ENCODE peak calls at places on chromosome 5, in ten cellular contexts. One of them, this sample, is unnamed.
A peak's percentile ranks its signal among the peaks of the same experiment; 100 is the strongest.

GRCh38 chr5:180093651-180094382 is 22.3 kb upstream of the RNF130 start:
- DNase-seq in activated gamma-delta T cell treated with Interleukin-2 at 50 U/mL for 16 hours: no peak
- DNase-seq in CD4-positive, alpha-beta memory T cell: no peak
- DNase-seq in CD8-positive, alpha-beta T cell: no peak
- DNase-seq in ELR: no peak
- DNase-seq in endothelial cell: no peak
- DNase-seq in NCI-H510A: no peak
- DNase-seq in retina: no peak
- DNase-seq in ovary: no peak
- DNase-seq in glutamatergic neuron: no peak
- DNase-seq in this sample: no peak

GRCh38 chr5:176883700-176884570 is 15.2 kb downstream of the HK3 start:
- DNase-seq in glutamatergic neuron: no peak
- DNase-seq in ovary: no peak
- DNase-seq in ELR: no peak
- DNase-seq in CD4-positive, alpha-beta memory T cell: no peak
- DNase-seq in activated gamma-delta T cell treated with Interleukin-2 at 50 U/mL for 16 hours: no peak
- DNase-seq in endothelial cell: no peak
- DNase-seq in retina: peak; percentile 85
- DNase-seq in CD8-positive, alpha-beta T cell: no peak
- DNase-seq in NCI-H510A: no peak
- DNase-seq in this sample: no peak

GRCh38 chr5:15645376-15645775 is 145.4 kb downstream of the FBXL7 start:
- DNase-seq in retina: no peak
- DNase-seq in NCI-H510A: no peak
- DNase-seq in activated gamma-delta T cell treated with Interleukin-2 at 50 U/mL for 16 hours: no peak
- DNase-seq in endothelial cell: no peak
- DNase-seq in CD4-positive, alpha-beta memory T cell: no peak
- DNase-seq in ELR: peak; percentile 51
- DNase-seq in ovary: no peak
- DNase-seq in CD8-positive, alpha-beta T cell: no peak
- DNase-seq in glutamatergic neuron: no peak
- DNase-seq in this sample: no peak

GRCh38 chr5:156593546-156593945 is 256.5 kb upstream of the PPP1R2B start:
- DNase-seq in glutamatergic neuron: no peak
- DNase-seq in ELR: no peak
- DNase-seq in endothelial cell: no peak
- DNase-seq in NCI-H510A: no peak
- DNase-seq in retina: no peak
- DNase-seq in CD4-positive, alpha-beta memory T cell: no peak
- DNase-seq in CD8-positive, alpha-beta T cell: no peak
- DNase-seq in activated gamma-delta T cell treated with Interleukin-2 at 50 U/mL for 16 hours: no peak
- DNase-seq in ovary: no peak
- DNase-seq in this sample: no peak

GRCh38 chr5:176438959-176439757 is 9.0 kb upstream of the FAF2 start:
- DNase-seq in ovary: no peak
- DNase-seq in CD8-positive, alpha-beta T cell: no peak
- DNase-seq in activated gamma-delta T cell treated with Interleukin-2 at 50 U/mL for 16 hours: no peak
- DNase-seq in retina: no peak
- DNase-seq in endothelial cell: no peak
- DNase-seq in ELR: peak; percentile 92
- DNase-seq in CD4-positive, alpha-beta memory T cell: no peak
- DNase-seq in glutamatergic neuron: no peak
- DNase-seq in NCI-H510A: no peak
- DNase-seq in this sample: no peak

GRCh38 chr5:53779541-53779981 is 219.1 kb downstream of the NDUFS4 start:
- DNase-seq in retina: peak; percentile 18
- DNase-seq in endothelial cell: peak; percentile 22
- DNase-seq in ovary: no peak
- DNase-seq in activated gamma-delta T cell treated with Interleukin-2 at 50 U/mL for 16 hours: no peak
- DNase-seq in glutamatergic neuron: no peak
- DNase-seq in ELR: peak; percentile 74
- DNase-seq in NCI-H510A: no peak
- DNase-seq in CD8-positive, alpha-beta T cell: no peak
- DNase-seq in CD4-positive, alpha-beta memory T cell: no peak
- DNase-seq in this sample: no peak

GRCh38 chr5:113250341-113250953 is 184.3 kb downstream of the TSSK1B start:
- DNase-seq in ELR: peak; percentile 44
- DNase-seq in CD8-positive, alpha-beta T cell: no peak
- DNase-seq in activated gamma-delta T cell treated with Interleukin-2 at 50 U/mL for 16 hours: no peak
- DNase-seq in NCI-H510A: no peak
- DNase-seq in endothelial cell: no peak
- DNase-seq in ovary: peak; percentile 85
- DNase-seq in retina: no peak
- DNase-seq in CD4-positive, alpha-beta memory T cell: no peak
- DNase-seq in glutamatergic neuron: no peak
- DNase-seq in this sample: no peak

GRCh38 chr5:136133416-136134383 is 1.1 kb downstream of the SMAD5 start:
- DNase-seq in endothelial cell: peak; percentile 18
- DNase-seq in CD4-positive, alpha-beta memory T cell: peak; percentile 23
- DNase-seq in retina: no peak
- DNase-seq in NCI-H510A: peak; percentile 4
- DNase-seq in activated gamma-delta T cell treated with Interleukin-2 at 50 U/mL for 16 hours: no peak
- DNase-seq in ovary: peak; percentile 43
- DNase-seq in glutamatergic neuron: peak; percentile 27
- DNase-seq in CD8-positive, alpha-beta T cell: no peak
- DNase-seq in ELR: peak; percentile 70
- DNase-seq in this sample: peak; percentile 62

GRCh38 chr5:150106669-150107068 is 20.3 kb upstream of the CSF1R start:
- DNase-seq in activated gamma-delta T cell treated with Interleukin-2 at 50 U/mL for 16 hours: no peak
- DNase-seq in retina: no peak
- DNase-seq in ovary: no peak
- DNase-seq in endothelial cell: no peak
- DNase-seq in ELR: no peak
- DNase-seq in NCI-H510A: peak; percentile 61
- DNase-seq in CD4-positive, alpha-beta memory T cell: no peak
- DNase-seq in glutamatergic neuron: no peak
- DNase-seq in CD8-positive, alpha-beta T cell: no peak
- DNase-seq in this sample: no peak

GRCh38 chr5:172399826-172400225 is 54.5 kb downstream of the SH3PXD2B start:
- DNase-seq in glutamatergic neuron: no peak
- DNase-seq in NCI-H510A: no peak
- DNase-seq in endothelial cell: no peak
- DNase-seq in ovary: no peak
- DNase-seq in activated gamma-delta T cell treated with Interleukin-2 at 50 U/mL for 16 hours: no peak
- DNase-seq in retina: no peak
- DNase-seq in CD8-positive, alpha-beta T cell: no peak
- DNase-seq in ELR: no peak
- DNase-seq in CD4-positive, alpha-beta memory T cell: no peak
- DNase-seq in this sample: no peak

GRCh38 chr5:135238622-135239460 is 160.2 kb downstream of the MACROH2A1 start:
- DNase-seq in glutamatergic neuron: no peak
- DNase-seq in ELR: no peak
- DNase-seq in endothelial cell: no peak
- DNase-seq in NCI-H510A: no peak
- DNase-seq in CD8-positive, alpha-beta T cell: no peak
- DNase-seq in CD4-positive, alpha-beta memory T cell: no peak
- DNase-seq in retina: no peak
- DNase-seq in activated gamma-delta T cell treated with Interleukin-2 at 50 U/mL for 16 hours: no peak
- DNase-seq in ovary: no peak
- DNase-seq in this sample: no peak

GRCh38 chr5:149886697-149887470 is 57.7 kb downstream of the PDE6A start:
- DNase-seq in ovary: no peak
- DNase-seq in retina: no peak
- DNase-seq in ELR: no peak
- DNase-seq in endothelial cell: no peak
- DNase-seq in CD8-positive, alpha-beta T cell: no peak
- DNase-seq in NCI-H510A: no peak
- DNase-seq in activated gamma-delta T cell treated with Interleukin-2 at 50 U/mL for 16 hours: no peak
- DNase-seq in CD4-positive, alpha-beta memory T cell: no peak
- DNase-seq in glutamatergic neuron: no peak
- DNase-seq in this sample: no peak

GRCh38 chr5:139407517-139407916 is 3.6 kb upstream of the SPATA24 start:
- DNase-seq in endothelial cell: no peak
- DNase-seq in CD8-positive, alpha-beta T cell: no peak
- DNase-seq in glutamatergic neuron: no peak
- DNase-seq in NCI-H510A: no peak
- DNase-seq in CD4-positive, alpha-beta memory T cell: no peak
- DNase-seq in activated gamma-delta T cell treated with Interleukin-2 at 50 U/mL for 16 hours: no peak
- DNase-seq in ovary: no peak
- DNase-seq in retina: no peak
- DNase-seq in ELR: no peak
- DNase-seq in this sample: no peak

GRCh38 chr5:1101991-1102713 is 9.7 kb downstream of the SLC12A7 start:
- DNase-seq in retina: peak; percentile 81
- DNase-seq in activated gamma-delta T cell treated with Interleukin-2 at 50 U/mL for 16 hours: peak; percentile 25
- DNase-seq in CD4-positive, alpha-beta memory T cell: no peak
- DNase-seq in ovary: no peak
- DNase-seq in glutamatergic neuron: peak; percentile 57
- DNase-seq in NCI-H510A: no peak
- DNase-seq in endothelial cell: no peak
- DNase-seq in CD8-positive, alpha-beta T cell: no peak
- DNase-seq in ELR: no peak
- DNase-seq in this sample: no peak

GRCh38 chr5:103120607-103121200 is 603 bp downstream of the PPIP5K2 start:
- DNase-seq in ovary: no peak
- DNase-seq in retina: no peak
- DNase-seq in endothelial cell: no peak
- DNase-seq in CD4-positive, alpha-beta memory T cell: no peak
- DNase-seq in NCI-H510A: no peak
- DNase-seq in activated gamma-delta T cell treated with Interleukin-2 at 50 U/mL for 16 hours: peak; percentile 3
- DNase-seq in CD8-positive, alpha-beta T cell: no peak
- DNase-seq in ELR: peak; percentile 63
- DNase-seq in glutamatergic neuron: no peak
- DNase-seq in this sample: peak; percentile 41

GRCh38 chr5:78373231-78373630 is 12.8 kb downstream of the SCAMP1 start:
- DNase-seq in NCI-H510A: no peak
- DNase-seq in endothelial cell: no peak
- DNase-seq in ovary: no peak
- DNase-seq in CD8-positive, alpha-beta T cell: no peak
- DNase-seq in CD4-positive, alpha-beta memory T cell: no peak
- DNase-seq in retina: no peak
- DNase-seq in activated gamma-delta T cell treated with Interleukin-2 at 50 U/mL for 16 hours: no peak
- DNase-seq in glutamatergic neuron: no peak
- DNase-seq in ELR: no peak
- DNase-seq in this sample: no peak

GRCh38 chr5:1445313-1445894 is at the start of gene SLC6A3:
- DNase-seq in ovary: peak; percentile 47
- DNase-seq in retina: peak; percentile 67
- DNase-seq in glutamatergic neuron: peak; percentile 93
- DNase-seq in NCI-H510A: peak; percentile 68
- DNase-seq in CD8-positive, alpha-beta T cell: peak; percentile 27
- DNase-seq in ELR: no peak
- DNase-seq in activated gamma-delta T cell treated with Interleukin-2 at 50 U/mL for 16 hours: peak; percentile 68
- DNase-seq in CD4-positive, alpha-beta memory T cell: no peak
- DNase-seq in endothelial cell: peak; percentile 77
- DNase-seq in this sample: peak; percentile 86

GRCh38 chr5:143149759-143150158 is 253.7 kb downstream of the NR3C1 start:
- DNase-seq in activated gamma-delta T cell treated with Interleukin-2 at 50 U/mL for 16 hours: no peak
- DNase-seq in CD4-positive, alpha-beta memory T cell: no peak
- DNase-seq in glutamatergic neuron: no peak
- DNase-seq in ovary: no peak
- DNase-seq in ELR: no peak
- DNase-seq in retina: no peak
- DNase-seq in CD8-positive, alpha-beta T cell: no peak
- DNase-seq in NCI-H510A: no peak
- DNase-seq in endothelial cell: no peak
- DNase-seq in this sample: no peak

GRCh38 chr5:139644001-139644456 is 4.1 kb upstream of the CXXC5 start:
- DNase-seq in activated gamma-delta T cell treated with Interleukin-2 at 50 U/mL for 16 hours: no peak
- DNase-seq in CD8-positive, alpha-beta T cell: no peak
- DNase-seq in glutamatergic neuron: no peak
- DNase-seq in ELR: no peak
- DNase-seq in NCI-H510A: no peak
- DNase-seq in CD4-positive, alpha-beta memory T cell: no peak
- DNase-seq in retina: no peak
- DNase-seq in ovary: no peak
- DNase-seq in endothelial cell: peak; percentile 3
- DNase-seq in this sample: no peak

GRCh38 chr5:56481147-56481997 is 248.2 kb upstream of the ANKRD55 start:
- DNase-seq in ovary: peak; percentile 64
- DNase-seq in glutamatergic neuron: peak; percentile 28
- DNase-seq in CD4-positive, alpha-beta memory T cell: peak; percentile 39
- DNase-seq in NCI-H510A: no peak
- DNase-seq in activated gamma-delta T cell treated with Interleukin-2 at 50 U/mL for 16 hours: peak; percentile 27
- DNase-seq in retina: peak; percentile 82
- DNase-seq in ELR: peak; percentile 38
- DNase-seq in endothelial cell: peak; percentile 52
- DNase-seq in CD8-positive, alpha-beta T cell: peak; percentile 25
- DNase-seq in this sample: no peak

GRCh38 chr5:60993425-60993824 is 48.4 kb downstream of the NDUFAF2 start:
- DNase-seq in CD8-positive, alpha-beta T cell: no peak
- DNase-seq in NCI-H510A: no peak
- DNase-seq in retina: no peak
- DNase-seq in ovary: no peak
- DNase-seq in activated gamma-delta T cell treated with Interleukin-2 at 50 U/mL for 16 hours: no peak
- DNase-seq in glutamatergic neuron: no peak
- DNase-seq in CD4-positive, alpha-beta memory T cell: no peak
- DNase-seq in endothelial cell: no peak
- DNase-seq in ELR: no peak
- DNase-seq in this sample: no peak

GRCh38 chr5:40605295-40605958 is 74.3 kb upstream of the PTGER4 start:
- DNase-seq in ovary: no peak
- DNase-seq in ELR: no peak
- DNase-seq in endothelial cell: no peak
- DNase-seq in NCI-H510A: no peak
- DNase-seq in CD4-positive, alpha-beta memory T cell: peak; percentile 44
- DNase-seq in CD8-positive, alpha-beta T cell: no peak
- DNase-seq in retina: no peak
- DNase-seq in activated gamma-delta T cell treated with Interleukin-2 at 50 U/mL for 16 hours: no peak
- DNase-seq in glutamatergic neuron: no peak
- DNase-seq in this sample: no peak

This sample was measured in D341Med.